ENCODE peak calls at places on chromosomes 12 and 14, in eight cellular contexts. B is hypothalamus, A is cortex of kidney, L is activated T-cell treated with anti-CD3 and anti-CD28 coated beads for 1 hour, U is EH, V is anterior cingulate cortex, I is dorsolateral prefrontal cortex, F is KG1. H is an unnamed sample.
A peak's percentile ranks its signal among the peaks of the same experiment; 100 is the strongest.

GRCh38 chr12:97745406-97746101 is 282.9 kb downstream of the RMST start:
- DNase-seq in B (no peak), A (no peak), L (no peak), U (no peak), V (no peak), I (no peak), F (no peak), H (no peak)

GRCh38 chr14:72743626-72744025 is 150.3 kb downstream of the DPF3 start:
- DNase-seq in B (no peak), A (no peak), L (no peak), U (no peak), V (no peak), I (no peak), F (no peak), H (no peak)

GRCh38 chr14:94022532-94023411 is 3.4 kb upstream of the OTUB2 start:
- DNase-seq in B (no peak), A (no peak), L (no peak), U (no peak), V (no peak), I (no peak), F (no peak), H (no peak)

GRCh38 chr12:93415723-93416464 is 25.9 kb downstream of the UBE2N start:
- DNase-seq in B (no peak), A (no peak), L (no peak), U (peak; percentile 87), V (no peak), I (no peak), F (no peak), H (no peak)

GRCh38 chr12:9064815-9065606 is 50.7 kb downstream of the A2M start:
- DNase-seq in B (peak; percentile 27), A (no peak), L (no peak), U (peak; percentile 39), V (no peak), I (peak; percentile 68), F (no peak), H (peak; percentile 65)

GRCh38 chr14:32203928-32204357 is 874 bp upstream of the RNU6-8 start:
- DNase-seq in B (no peak), A (no peak), L (no peak), U (no peak), V (no peak), I (no peak), F (no peak), H (no peak)

GRCh38 chr14:105495101-105495989 is 4.3 kb downstream of the TEDC1 start:
- DNase-seq in B (no peak), A (no peak), L (no peak), U (no peak), V (no peak), I (no peak), F (no peak), H (no peak)

GRCh38 chr14:72565917-72566316 is 328.0 kb downstream of the DPF3 start:
- DNase-seq in B (no peak), A (no peak), L (no peak), U (no peak), V (no peak), I (no peak), F (no peak), H (no peak)

GRCh38 chr14:64364907-64365306 is 23.2 kb upstream of the MTHFD1 start:
- DNase-seq in B (no peak), A (no peak), L (no peak), U (peak; percentile 55), V (no peak), I (no peak), F (no peak), H (no peak)

GRCh38 chr14:98725196-98725595 is 546.8 kb downstream of the BCL11B start:
- DNase-seq in B (no peak), A (no peak), L (no peak), U (no peak), V (no peak), I (no peak), F (no peak), H (no peak)

GRCh38 chr14:68884031-68885030 is 91.5 kb upstream of the ZFP36L1 start:
- DNase-seq in B (no peak), A (no peak), L (no peak), U (peak; percentile 80), V (no peak), I (peak; percentile 81), F (no peak), H (no peak)

GRCh38 chr12:77213316-77213715 is 147.9 kb upstream of the E2F7 start:
- DNase-seq in B (no peak), A (no peak), L (no peak), U (peak; percentile 1), V (peak; percentile 27), I (peak; percentile 48), F (no peak), H (no peak)

GRCh38 chr12:4152145-4152795 is 121.3 kb upstream of the CCND2 start:
- DNase-seq in B (no peak), A (no peak), L (no peak), U (no peak), V (no peak), I (no peak), F (no peak), H (no peak)

GRCh38 chr12:75825686-75826085 is 205.9 kb downstream of the PHLDA1 start:
- DNase-seq in B (no peak), A (no peak), L (no peak), U (peak; percentile 94), V (no peak), I (no peak), F (no peak), H (no peak)

GRCh38 chr14:64074961-64075619 is 219.1 kb downstream of the ESR2 start:
- DNase-seq in B (no peak), A (no peak), L (no peak), U (peak; percentile 76), V (no peak), I (no peak), F (no peak), H (no peak)

GRCh38 chr14:91249841-91250616 is 5.5 kb upstream of the GPR68 start:
- DNase-seq in B (no peak), A (no peak), L (no peak), U (peak; percentile 55), V (no peak), I (no peak), F (peak; percentile 63), H (no peak)

GRCh38 chr12:7374423-7375144 is 69.4 kb downstream of the CD163L1 start:
- DNase-seq in B (no peak), A (no peak), L (no peak), U (peak; percentile 66), V (no peak), I (peak; percentile 40), F (no peak), H (no peak)

GRCh38 chr12:15979096-15980091 is 68.3 kb downstream of the DERA start:
- DNase-seq in B (no peak), A (no peak), L (no peak), U (peak; percentile 95), V (no peak), I (no peak), F (no peak), H (no peak)

GRCh38 chr12:54398995-54399793 is 14.7 kb upstream of the ZNF385A start:
- DNase-seq in B (peak; percentile 70), A (no peak), L (peak; percentile 88), U (peak; percentile 88), V (peak; percentile 48), I (peak; percentile 83), F (peak; percentile 23), H (peak; percentile 87)

GRCh38 chr14:32426596-32427408 is 97.7 kb downstream of the AKAP6 start:
- DNase-seq in B (no peak), A (no peak), L (no peak), U (no peak), V (no peak), I (no peak), F (no peak), H (no peak)

GRCh38 chr12:94656556-94656955 is 6.2 kb upstream of the TMCC3 start:
- DNase-seq in B (no peak), A (no peak), L (no peak), U (no peak), V (no peak), I (no peak), F (no peak), H (no peak)

GRCh38 chr14:71474866-71475265 is 457.4 kb upstream of the RGS6 start:
- DNase-seq in B (no peak), A (no peak), L (no peak), U (no peak), V (no peak), I (no peak), F (no peak), H (no peak)

GRCh38 chr12:103806807-103807206 is 34.2 kb downstream of the NT5DC3 start:
- DNase-seq in B (no peak), A (no peak), L (no peak), U (no peak), V (no peak), I (no peak), F (no peak), H (no peak)

GRCh38 chr14:32397871-32398640 is 69.0 kb downstream of the AKAP6 start:
- DNase-seq in B (no peak), A (no peak), L (no peak), U (peak; percentile 85), V (no peak), I (no peak), F (no peak), H (no peak)

GRCh38 chr12:32947203-32947795 is 50.7 kb upstream of the PKP2 start:
- DNase-seq in B (no peak), A (no peak), L (no peak), U (no peak), V (no peak), I (no peak), F (no peak), H (no peak)

GRCh38 chr12:139585-139984 is 73.0 kb downstream of the IQSEC3 start:
- DNase-seq in B (no peak), A (no peak), L (no peak), U (no peak), V (no peak), I (no peak), F (no peak), H (no peak)

GRCh38 chr12:54054442-54055332 is 1.1 kb downstream of the HOXC4 start:
- DNase-seq in B (no peak), A (no peak), L (no peak), U (no peak), V (no peak), I (no peak), F (no peak), H (no peak)

GRCh38 chr14:75277796-75278421 is 719 bp upstream of the FOS start:
- DNase-seq in B (no peak), A (no peak), L (no peak), U (no peak), V (no peak), I (no peak), F (peak; percentile 27), H (no peak)

GRCh38 chr12:17381211-17381610 is 708.8 kb downstream of the RERGL start:
- DNase-seq in B (no peak), A (no peak), L (no peak), U (no peak), V (no peak), I (no peak), F (no peak), H (no peak)

GRCh38 chr12:114003286-114003685 is 37.2 kb upstream of the RBM19 start:
- DNase-seq in B (no peak), A (no peak), L (no peak), U (no peak), V (no peak), I (no peak), F (no peak), H (no peak)

GRCh38 chr14:49303952-49304516 is 282.1 kb downstream of the RPS29 start:
- DNase-seq in B (no peak), A (no peak), L (no peak), U (peak; percentile 15), V (no peak), I (peak; percentile 73), F (peak; percentile 10), H (no peak)

GRCh38 chr14:71960620-71961353 is 28.6 kb downstream of the RGS6 start:
- DNase-seq in B (no peak), A (no peak), L (no peak), U (no peak), V (no peak), I (peak; percentile 52), F (no peak), H (no peak)

GRCh38 chr12:40146800-40147797 is 41.2 kb upstream of the SLC2A13 start:
- DNase-seq in B (no peak), A (no peak), L (no peak), U (no peak), V (no peak), I (no peak), F (no peak), H (no peak)

GRCh38 chr14:32300146-32300545 is 29.0 kb upstream of the AKAP6 start:
- DNase-seq in B (no peak), A (no peak), L (no peak), U (no peak), V (no peak), I (no peak), F (no peak), H (no peak)